ENCODE peak calls at places on chromosomes 12 and 14, in ten cellular contexts. W is astrocyte of the spinal cord; M is effector CD4-positive, alpha-beta T cell; Y is activated CD4-positive, CD25-positive, alpha-beta regulatory T cell treated with anti-CD3 and anti-CD28 coated beads, Interleukin-2, amount 50 U/mL, for 72 hours; E is activated CD8-positive, alpha-beta T cell treated with anti-CD3 and anti-CD28 coated beads for 36 hours; H is kidney glomerular epithelial cell; G is stimulated activated naive CD4-positive, alpha-beta T cell; K is stimulated activated CD4-positive, alpha-beta T cell treated with anti-CD3 and anti-CD28 coated beads, Interleukin-1b, Interleukin-23, amount 100 ng/mL, for 24 hours; Z is activated CD4-positive, alpha-beta T cell treated with anti-CD3 and anti-CD28 coated beads, Interleukin-2, amount 10 ng/mL, durations not matched to agents 7 days and 5 days; T is RWPE1. V is an unnamed sample.

GRCh38 chr12:4843907-4844306 is 65.8 kb upstream of the KCNA1 start:
- DNase-seq in M (no peak), T (no peak), H (no peak), W (no peak), Y (no peak), E (no peak), K (no peak), G (no peak), Z (no peak), V (no peak)

GRCh38 chr12:128388461-128388921 is 121.5 kb downstream of the TMEM132C start:
- DNase-seq in M (no peak), G (no peak), H (no peak), E (no peak), Z (no peak), T (no peak), Y (no peak), W (no peak), K (no peak), V (no peak)

GRCh38 chr12:120394483-120395367 is 25.8 kb upstream of the MSI1 start:
- DNase-seq in M (no peak), Z (no peak), T (peak), H (peak), G (no peak), K (no peak), E (no peak), Y (no peak), W (no peak), V (no peak)

GRCh38 chr12:115000038-115000437 is 316.1 kb upstream of the TBX3 start:
- DNase-seq in H (no peak), Y (no peak), K (no peak), Z (no peak), E (no peak), W (peak), T (peak), G (no peak), M (no peak), V (no peak)

GRCh38 chr12:117805865-117806264 is 162.9 kb downstream of the KSR2 start:
- DNase-seq in H (no peak), M (no peak), G (no peak), T (no peak), Z (no peak), K (no peak), E (no peak), Y (no peak), W (no peak), V (no peak)

GRCh38 chr14:106372870-106373657 is 846.7 kb downstream of the TMEM121 start:
- DNase-seq in G (peak), E (peak), H (peak), K (peak), M (peak), Y (peak), W (no peak), T (peak), Z (peak), V (peak)

GRCh38 chr12:18580286-18580685 is 157.5 kb downstream of the PLCZ1 start:
- DNase-seq in M (no peak), H (no peak), K (no peak), T (no peak), E (no peak), Z (no peak), W (no peak), G (no peak), Y (no peak), V (no peak)

GRCh38 chr12:7369274-7369729 is 65.4 kb downstream of the ACSM4 start:
- DNase-seq in H (no peak), Y (no peak), M (no peak), T (no peak), K (no peak), W (no peak), E (no peak), G (no peak), Z (no peak), V (no peak)

GRCh38 chr12:54160807-54161480 is 27.8 kb downstream of the SMUG1 start:
- DNase-seq in T (no peak), G (no peak), W (no peak), Z (no peak), H (no peak), M (no peak), Y (no peak), E (no peak), K (no peak), V (no peak)

GRCh38 chr14:97642631-97643030 is 845.4 kb downstream of the VRK1 start:
- DNase-seq in Z (no peak), K (no peak), G (no peak), E (no peak), T (no peak), Y (no peak), W (no peak), M (no peak), H (no peak), V (no peak)

GRCh38 chr12:25986169-25986568 is 27.7 kb downstream of the RASSF8 start:
- DNase-seq in E (no peak), Z (no peak), Y (no peak), M (no peak), H (no peak), W (no peak), T (no peak), G (no peak), K (no peak), V (no peak)

GRCh38 chr14:64303471-64303917 is 9.3 kb upstream of the ESR2 start:
- DNase-seq in E (no peak), Z (no peak), M (no peak), H (peak), G (no peak), K (no peak), W (peak), Y (no peak), T (peak), V (peak)

GRCh38 chr12:85765443-85765842 is 70.8 kb downstream of the RASSF9 start:
- DNase-seq in T (no peak), Z (no peak), H (no peak), M (no peak), E (no peak), W (no peak), Y (no peak), K (no peak), G (no peak), V (no peak)

GRCh38 chr12:80226576-80226975 is 127.2 kb downstream of the OTOGL start:
- DNase-seq in W (peak), G (no peak), E (no peak), Y (no peak), Z (no peak), K (no peak), T (peak), H (peak), M (no peak), V (no peak)

GRCh38 chr12:26434299-26434915 is 239.0 kb downstream of the SSPN start:
- DNase-seq in M (no peak), E (peak), T (peak), H (peak), Y (no peak), W (peak), K (no peak), Z (no peak), G (no peak), V (no peak)

GRCh38 chr12:124044809-124045321 is 71.8 kb downstream of the ZNF664 start:
- DNase-seq in M (no peak), K (no peak), Z (peak), H (no peak), Y (no peak), W (no peak), G (no peak), E (peak), T (peak), V (no peak)

GRCh38 chr14:76011959-76012802 is 26.6 kb downstream of the IFT43 start:
- DNase-seq in T (no peak), H (no peak), Y (no peak), M (no peak), G (no peak), K (no peak), Z (no peak), W (peak), E (no peak), V (no peak)

GRCh38 chr12:126772171-126772864 is 1494.7 kb upstream of the TMEM132C start:
- DNase-seq in H (peak), Y (no peak), W (peak), Z (peak), T (peak), E (peak), K (no peak), M (peak), G (no peak), V (no peak)

GRCh38 chr14:69612759-69613145 is 1.4 kb downstream of the SUSD6 start:
- DNase-seq in Z (no peak), G (no peak), Y (no peak), E (no peak), H (peak), M (no peak), T (peak), K (no peak), W (peak), V (no peak)

GRCh38 chr12:89461190-89461589 is 63.4 kb downstream of the GALNT4 start:
- DNase-seq in G (no peak), M (no peak), K (no peak), E (no peak), T (no peak), W (peak), H (no peak), Z (no peak), Y (no peak), V (no peak)

GRCh38 chr14:75196468-75196867 is 20.1 kb upstream of the TMED10 start:
- DNase-seq in W (no peak), G (no peak), Z (no peak), E (no peak), Y (no peak), H (no peak), T (no peak), K (no peak), M (no peak), V (no peak)

GRCh38 chr14:99259327-99259726 is 12.7 kb downstream of the BCL11B start:
- DNase-seq in T (no peak), E (peak), Y (no peak), H (no peak), G (peak), W (no peak), K (no peak), Z (peak), M (peak), V (no peak)

GRCh38 chr14:50064993-50065392 is 51.4 kb downstream of the VCPKMT start:
- DNase-seq in G (peak), Y (peak), E (peak), W (peak), Z (peak), M (peak), T (no peak), K (no peak), H (no peak), V (no peak)

GRCh38 chr14:32332415-32333116 is 3.5 kb downstream of the AKAP6 start:
- DNase-seq in K (no peak), T (no peak), W (no peak), E (no peak), G (no peak), M (no peak), Y (no peak), Z (no peak), H (no peak), V (no peak)

GRCh38 chr14:105700622-105701288 is 174.4 kb downstream of the TMEM121 start:
- DNase-seq in W (no peak), Y (peak), M (no peak), H (no peak), E (peak), K (no peak), Z (no peak), G (no peak), T (peak), V (no peak)

GRCh38 chr12:71551529-71551928 is 111.9 kb downstream of the LGR5 start:
- DNase-seq in E (no peak), Y (no peak), T (no peak), W (peak), Z (no peak), G (no peak), H (peak), M (no peak), K (no peak), V (peak)